ENCODE peak calls at places on chromosomes 5 and 9, in four cellular contexts. X is T-helper 9 cell; L is stimulated activated CD4-positive, alpha-beta T cell treated with anti-CD3 and anti-CD28 coated beads, Interleukin-1b, Interleukin-23, amount 100 ng/mL, for 1 hour; O is AG08396. V is an unnamed sample.
A peak's percentile ranks its signal among the peaks of the same experiment; 100 is the strongest.

GRCh38 chr5:176611435-176611834 is 1.5 kb upstream of the GPRIN1 start:
- DNase-seq in O (peak; percentile 86), L (no peak), X (peak; percentile 55), V (peak; percentile 91)

GRCh38 chr9:95808001-95808400 is 67.5 kb upstream of the ERCC6L2 start:
- DNase-seq in O (no peak), X (no peak), L (no peak), V (peak; percentile 33)

GRCh38 chr5:172005708-172006377 is 595 bp downstream of the FBXW11 start:
- DNase-seq in O (peak; percentile 21), X (peak; percentile 15), L (peak; percentile 13), V (peak; percentile 36)

GRCh38 chr9:93301911-93302525 is 118.1 kb downstream of the WNK2 start:
- DNase-seq in O (no peak), L (no peak), X (no peak), V (no peak)

GRCh38 chr5:40442346-40442745 is 237.4 kb upstream of the PTGER4 start:
- DNase-seq in L (no peak), O (peak; percentile 36), X (no peak), V (peak; percentile 70)

GRCh38 chr5:156230887-156231286 is 96.1 kb upstream of the SGCD start:
- DNase-seq in O (no peak), X (no peak), L (no peak), V (no peak)

GRCh38 chr5:2591777-2592453 is 159.6 kb downstream of the IRX2 start:
- DNase-seq in L (no peak), O (no peak), X (no peak), V (no peak)

GRCh38 chr5:172010278-172010677 is 3.8 kb upstream of the FBXW11 start:
- DNase-seq in X (no peak), O (no peak), L (no peak), V (peak; percentile 56)

GRCh38 chr9:32526042-32526706 is at the start of gene RIGI:
- DNase-seq in X (peak; percentile 80), L (peak; percentile 48), O (peak; percentile 82), V (peak; percentile 97)

GRCh38 chr5:67246108-67246507 is 49.5 kb upstream of the CD180 start:
- DNase-seq in X (no peak), L (no peak), O (peak; percentile 17), V (peak; percentile 86)

GRCh38 chr9:114116061-114116747 is 17.1 kb upstream of the KIF12 start:
- DNase-seq in X (no peak), O (no peak), L (no peak), V (no peak)

V was measured in lung microvascular endothelial cell.